ENCODE peak calls at places on chromosomes 5 and 9, in seven cellular contexts. One of them, this sample, is unnamed.

GRCh38 chr5:142883025-142883424 is 112.8 kb downstream of the ARHGAP26 start:
- DNase-seq in brain microvascular endothelial cell: peak
- DNase-seq in CD4-positive, alpha-beta T cell: no peak
- DNase-seq in osteocyte: no peak
- DNase-seq in GM12865: no peak
- DNase-seq in psoas muscle: no peak
- DNase-seq in CD8-positive, alpha-beta T cell: no peak
- DNase-seq in this sample: no peak

GRCh38 chr5:6273090-6273735 is 105.1 kb downstream of the MED10 start:
- DNase-seq in brain microvascular endothelial cell: no peak
- DNase-seq in CD4-positive, alpha-beta T cell: no peak
- DNase-seq in osteocyte: no peak
- DNase-seq in GM12865: peak
- DNase-seq in psoas muscle: no peak
- DNase-seq in CD8-positive, alpha-beta T cell: no peak
- DNase-seq in this sample: no peak

GRCh38 chr5:171743786-171744076 is 41.9 kb upstream of the SMIM23 start:
- DNase-seq in brain microvascular endothelial cell: no peak
- DNase-seq in CD4-positive, alpha-beta T cell: no peak
- DNase-seq in osteocyte: no peak
- DNase-seq in GM12865: peak
- DNase-seq in psoas muscle: no peak
- DNase-seq in CD8-positive, alpha-beta T cell: no peak
- DNase-seq in this sample: no peak

GRCh38 chr9:72592501-72593403 is 71.3 kb downstream of the TMC1 start:
- DNase-seq in brain microvascular endothelial cell: peak
- DNase-seq in CD4-positive, alpha-beta T cell: peak
- DNase-seq in osteocyte: no peak
- DNase-seq in GM12865: peak
- DNase-seq in psoas muscle: no peak
- DNase-seq in CD8-positive, alpha-beta T cell: peak
- DNase-seq in this sample: no peak

GRCh38 chr5:159032656-159033350 is 66.9 kb downstream of the EBF1 start:
- DNase-seq in brain microvascular endothelial cell: no peak
- DNase-seq in CD4-positive, alpha-beta T cell: no peak
- DNase-seq in osteocyte: no peak
- DNase-seq in GM12865: no peak
- DNase-seq in psoas muscle: no peak
- DNase-seq in CD8-positive, alpha-beta T cell: no peak
- DNase-seq in this sample: no peak

GRCh38 chr5:63255609-63256008 is 677.0 kb downstream of the LRRC70 start:
- DNase-seq in brain microvascular endothelial cell: no peak
- DNase-seq in CD4-positive, alpha-beta T cell: no peak
- DNase-seq in osteocyte: no peak
- DNase-seq in GM12865: no peak
- DNase-seq in psoas muscle: no peak
- DNase-seq in CD8-positive, alpha-beta T cell: no peak
- DNase-seq in this sample: no peak

GRCh38 chr9:121613009-121613766 is 38.2 kb upstream of the DAB2IP start:
- DNase-seq in brain microvascular endothelial cell: no peak
- DNase-seq in CD4-positive, alpha-beta T cell: no peak
- DNase-seq in osteocyte: no peak
- DNase-seq in GM12865: no peak
- DNase-seq in psoas muscle: no peak
- DNase-seq in CD8-positive, alpha-beta T cell: no peak
- DNase-seq in this sample: no peak

GRCh38 chr9:4327504-4328191 is 27.8 kb upstream of the GLIS3 start:
- DNase-seq in brain microvascular endothelial cell: no peak
- DNase-seq in CD4-positive, alpha-beta T cell: no peak
- DNase-seq in osteocyte: no peak
- DNase-seq in GM12865: no peak
- DNase-seq in psoas muscle: no peak
- DNase-seq in CD8-positive, alpha-beta T cell: no peak
- DNase-seq in this sample: no peak

GRCh38 chr9:33320568-33321261 is 30.4 kb downstream of the NFX1 start:
- DNase-seq in brain microvascular endothelial cell: peak
- DNase-seq in CD4-positive, alpha-beta T cell: no peak
- DNase-seq in osteocyte: no peak
- DNase-seq in GM12865: no peak
- DNase-seq in psoas muscle: no peak
- DNase-seq in CD8-positive, alpha-beta T cell: no peak
- DNase-seq in this sample: no peak

GRCh38 chr5:44652674-44653073 is 156.1 kb upstream of the MRPS30 start:
- DNase-seq in brain microvascular endothelial cell: no peak
- DNase-seq in CD4-positive, alpha-beta T cell: no peak
- DNase-seq in osteocyte: no peak
- DNase-seq in GM12865: no peak
- DNase-seq in psoas muscle: no peak
- DNase-seq in CD8-positive, alpha-beta T cell: no peak
- DNase-seq in this sample: no peak

GRCh38 chr5:126471875-126472537 is 48.8 kb downstream of the GRAMD2B start:
- DNase-seq in brain microvascular endothelial cell: peak
- DNase-seq in CD4-positive, alpha-beta T cell: no peak
- DNase-seq in osteocyte: no peak
- DNase-seq in GM12865: no peak
- DNase-seq in psoas muscle: no peak
- DNase-seq in CD8-positive, alpha-beta T cell: no peak
- DNase-seq in this sample: no peak

GRCh38 chr9:81562221-81563019 is 126.9 kb downstream of the TLE1 start:
- DNase-seq in brain microvascular endothelial cell: peak
- DNase-seq in CD4-positive, alpha-beta T cell: no peak
- DNase-seq in osteocyte: no peak
- DNase-seq in GM12865: no peak
- DNase-seq in psoas muscle: peak
- DNase-seq in CD8-positive, alpha-beta T cell: no peak
- DNase-seq in this sample: no peak

GRCh38 chr9:36208521-36209253 is 18.0 kb downstream of the CLTA start:
- DNase-seq in brain microvascular endothelial cell: no peak
- DNase-seq in CD4-positive, alpha-beta T cell: no peak
- DNase-seq in osteocyte: no peak
- DNase-seq in GM12865: no peak
- DNase-seq in psoas muscle: no peak
- DNase-seq in CD8-positive, alpha-beta T cell: no peak
- DNase-seq in this sample: no peak

GRCh38 chr9:97889941-97890557 is 32.3 kb downstream of the TRMO start:
- DNase-seq in brain microvascular endothelial cell: no peak
- DNase-seq in CD4-positive, alpha-beta T cell: peak
- DNase-seq in osteocyte: peak
- DNase-seq in GM12865: peak
- DNase-seq in psoas muscle: no peak
- DNase-seq in CD8-positive, alpha-beta T cell: peak
- DNase-seq in this sample: no peak

GRCh38 chr9:84397822-84398221 is 57.3 kb upstream of the SLC28A3 start:
- DNase-seq in brain microvascular endothelial cell: peak
- DNase-seq in CD4-positive, alpha-beta T cell: no peak
- DNase-seq in osteocyte: no peak
- DNase-seq in GM12865: peak
- DNase-seq in psoas muscle: no peak
- DNase-seq in CD8-positive, alpha-beta T cell: no peak
- DNase-seq in this sample: no peak

GRCh38 chr5:58759745-58760144 is 176.9 kb downstream of the RAB3C start:
- DNase-seq in brain microvascular endothelial cell: no peak
- DNase-seq in CD4-positive, alpha-beta T cell: no peak
- DNase-seq in osteocyte: no peak
- DNase-seq in GM12865: peak
- DNase-seq in psoas muscle: no peak
- DNase-seq in CD8-positive, alpha-beta T cell: no peak
- DNase-seq in this sample: no peak

GRCh38 chr5:367358-368130 is 46.0 kb downstream of the AHRR start:
- DNase-seq in brain microvascular endothelial cell: no peak
- DNase-seq in CD4-positive, alpha-beta T cell: no peak
- DNase-seq in osteocyte: peak
- DNase-seq in GM12865: no peak
- DNase-seq in psoas muscle: no peak
- DNase-seq in CD8-positive, alpha-beta T cell: no peak
- DNase-seq in this sample: peak

GRCh38 chr5:6556089-6556801 is 76.6 kb downstream of the NSUN2 start:
- DNase-seq in brain microvascular endothelial cell: peak
- DNase-seq in CD4-positive, alpha-beta T cell: no peak
- DNase-seq in osteocyte: peak
- DNase-seq in GM12865: no peak
- DNase-seq in psoas muscle: no peak
- DNase-seq in CD8-positive, alpha-beta T cell: no peak
- DNase-seq in this sample: peak

GRCh38 chr5:10705736-10706135 is 55.3 kb downstream of the DAP start:
- DNase-seq in brain microvascular endothelial cell: no peak
- DNase-seq in CD4-positive, alpha-beta T cell: no peak
- DNase-seq in osteocyte: no peak
- DNase-seq in GM12865: no peak
- DNase-seq in psoas muscle: no peak
- DNase-seq in CD8-positive, alpha-beta T cell: no peak
- DNase-seq in this sample: no peak

GRCh38 chr9:130563797-130564196 is 15.6 kb upstream of the FUBP3 start:
- DNase-seq in brain microvascular endothelial cell: no peak
- DNase-seq in CD4-positive, alpha-beta T cell: no peak
- DNase-seq in osteocyte: no peak
- DNase-seq in GM12865: no peak
- DNase-seq in psoas muscle: no peak
- DNase-seq in CD8-positive, alpha-beta T cell: no peak
- DNase-seq in this sample: no peak

GRCh38 chr5:135127604-135128240 is 93.7 kb upstream of the PITX1 start:
- DNase-seq in brain microvascular endothelial cell: peak
- DNase-seq in CD4-positive, alpha-beta T cell: no peak
- DNase-seq in osteocyte: no peak
- DNase-seq in GM12865: no peak
- DNase-seq in psoas muscle: peak
- DNase-seq in CD8-positive, alpha-beta T cell: no peak
- DNase-seq in this sample: no peak

GRCh38 chr9:113516840-113517577 is 53.5 kb downstream of the RGS3 start:
- DNase-seq in brain microvascular endothelial cell: no peak
- DNase-seq in CD4-positive, alpha-beta T cell: peak
- DNase-seq in osteocyte: no peak
- DNase-seq in GM12865: peak
- DNase-seq in psoas muscle: no peak
- DNase-seq in CD8-positive, alpha-beta T cell: peak
- DNase-seq in this sample: no peak

GRCh38 chr5:168747987-168748777 is 169.0 kb upstream of the PANK3 start:
- DNase-seq in brain microvascular endothelial cell: no peak
- DNase-seq in CD4-positive, alpha-beta T cell: peak
- DNase-seq in osteocyte: no peak
- DNase-seq in GM12865: peak
- DNase-seq in psoas muscle: no peak
- DNase-seq in CD8-positive, alpha-beta T cell: peak
- DNase-seq in this sample: no peak

GRCh38 chr5:148623741-148624140 is 30.6 kb downstream of the HTR4 start:
- DNase-seq in brain microvascular endothelial cell: no peak
- DNase-seq in CD4-positive, alpha-beta T cell: no peak
- DNase-seq in osteocyte: no peak
- DNase-seq in GM12865: no peak
- DNase-seq in psoas muscle: no peak
- DNase-seq in CD8-positive, alpha-beta T cell: no peak
- DNase-seq in this sample: no peak

GRCh38 chr5:73365301-73365853 is 83.2 kb downstream of the FOXD1 start:
- DNase-seq in brain microvascular endothelial cell: peak
- DNase-seq in CD4-positive, alpha-beta T cell: no peak
- DNase-seq in osteocyte: no peak
- DNase-seq in GM12865: no peak
- DNase-seq in psoas muscle: no peak
- DNase-seq in CD8-positive, alpha-beta T cell: no peak
- DNase-seq in this sample: no peak

GRCh38 chr5:58021476-58021875 is 438.4 kb downstream of the PLK2 start:
- DNase-seq in brain microvascular endothelial cell: no peak
- DNase-seq in CD4-positive, alpha-beta T cell: no peak
- DNase-seq in osteocyte: no peak
- DNase-seq in GM12865: no peak
- DNase-seq in psoas muscle: no peak
- DNase-seq in CD8-positive, alpha-beta T cell: no peak
- DNase-seq in this sample: no peak

GRCh38 chr5:28012538-28012937 is 974.2 kb upstream of the CDH9 start:
- DNase-seq in brain microvascular endothelial cell: no peak
- DNase-seq in CD4-positive, alpha-beta T cell: no peak
- DNase-seq in osteocyte: no peak
- DNase-seq in GM12865: no peak
- DNase-seq in psoas muscle: no peak
- DNase-seq in CD8-positive, alpha-beta T cell: no peak
- DNase-seq in this sample: no peak
- TF ChIP-seq CTCF in brain microvascular endothelial cell: no peak
- TF ChIP-seq CTCF in CD4-positive, alpha-beta T cell: no peak
- TF ChIP-seq CTCF in osteocyte: no peak
- TF ChIP-seq CTCF in GM12865: no peak
- TF ChIP-seq CTCF in psoas muscle: no peak
- TF ChIP-seq CTCF in CD8-positive, alpha-beta T cell: no peak
- TF ChIP-seq CTCF in this sample: no peak

DNA sequence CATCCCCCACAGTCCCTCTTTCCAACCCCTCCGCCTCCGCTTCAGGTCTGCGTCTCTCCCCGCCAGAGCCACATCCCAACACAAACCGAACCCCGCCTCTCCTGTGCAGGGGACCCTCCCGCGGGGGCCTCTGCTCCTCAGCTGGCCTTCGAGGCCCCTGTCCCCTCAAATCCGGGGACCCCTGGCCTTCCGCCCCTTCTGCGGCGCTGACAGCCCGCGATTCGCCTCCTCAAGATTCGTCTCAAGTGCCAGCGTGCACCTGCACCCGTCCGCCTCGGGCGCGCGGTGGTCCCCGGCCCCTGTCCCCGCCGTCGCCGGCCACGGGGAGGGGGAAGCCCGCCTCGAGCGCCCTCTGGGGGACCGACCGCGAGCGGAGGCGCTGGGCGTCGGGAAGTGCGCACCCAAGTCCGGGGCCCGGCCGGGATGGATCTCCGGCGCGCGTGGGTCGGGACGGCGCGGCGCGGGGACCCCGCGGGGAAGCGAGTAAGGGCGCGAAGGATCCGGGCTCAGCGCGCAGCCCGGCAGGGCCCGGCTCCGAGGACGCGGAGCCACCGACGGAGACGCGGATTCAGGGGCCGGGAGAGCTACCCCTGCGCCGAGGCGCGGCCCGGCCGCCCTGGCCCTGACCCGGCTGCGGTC is 623 bp downstream of the FLT4 start:
- DNase-seq in brain microvascular endothelial cell: no peak
- DNase-seq in CD4-positive, alpha-beta T cell: no peak
- DNase-seq in osteocyte: no peak
- DNase-seq in GM12865: no peak
- DNase-seq in psoas muscle: no peak
- DNase-seq in CD8-positive, alpha-beta T cell: peak
- DNase-seq in this sample: peak
- TF ChIP-seq CTCF in brain microvascular endothelial cell: peak
- TF ChIP-seq CTCF in CD4-positive, alpha-beta T cell: no peak
- TF ChIP-seq CTCF in osteocyte: peak
- TF ChIP-seq CTCF in GM12865: peak
- TF ChIP-seq CTCF in psoas muscle: no peak
- TF ChIP-seq CTCF in CD8-positive, alpha-beta T cell: no peak
- TF ChIP-seq CTCF in this sample: peak

GRCh38 chr5:60365001-60365400 is 335.0 kb downstream of the DEPDC1B start:
- DNase-seq in brain microvascular endothelial cell: no peak
- DNase-seq in CD4-positive, alpha-beta T cell: no peak
- DNase-seq in osteocyte: no peak
- DNase-seq in GM12865: no peak
- DNase-seq in psoas muscle: no peak
- DNase-seq in CD8-positive, alpha-beta T cell: no peak
- DNase-seq in this sample: no peak
- TF ChIP-seq CTCF in brain microvascular endothelial cell: no peak
- TF ChIP-seq CTCF in CD4-positive, alpha-beta T cell: no peak
- TF ChIP-seq CTCF in osteocyte: no peak
- TF ChIP-seq CTCF in GM12865: no peak
- TF ChIP-seq CTCF in psoas muscle: no peak
- TF ChIP-seq CTCF in CD8-positive, alpha-beta T cell: no peak
- TF ChIP-seq CTCF in this sample: no peak

DNA sequence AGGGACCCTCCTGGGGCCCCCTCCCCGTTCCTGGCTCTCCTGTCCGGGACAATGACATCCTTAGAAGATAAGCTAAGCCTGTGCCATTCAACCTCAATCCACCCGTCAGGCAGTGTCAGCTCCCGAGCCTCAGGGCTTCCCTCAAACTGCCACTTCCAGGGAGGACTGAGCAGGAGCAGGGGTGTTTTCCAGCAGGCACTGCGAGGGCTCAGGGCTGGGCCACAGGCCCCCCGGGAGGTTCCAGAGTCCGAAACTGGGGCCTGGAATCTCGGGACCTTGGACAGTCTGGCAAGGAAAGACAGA is 26.2 kb downstream of the LHX3 start:
- DNase-seq in brain microvascular endothelial cell: no peak
- DNase-seq in CD4-positive, alpha-beta T cell: no peak
- DNase-seq in osteocyte: no peak
- DNase-seq in GM12865: no peak
- DNase-seq in psoas muscle: no peak
- DNase-seq in CD8-positive, alpha-beta T cell: no peak
- DNase-seq in this sample: no peak
- TF ChIP-seq CTCF in brain microvascular endothelial cell: no peak
- TF ChIP-seq CTCF in CD4-positive, alpha-beta T cell: no peak
- TF ChIP-seq CTCF in osteocyte: no peak
- TF ChIP-seq CTCF in GM12865: no peak
- TF ChIP-seq CTCF in psoas muscle: no peak
- TF ChIP-seq CTCF in CD8-positive, alpha-beta T cell: no peak
- TF ChIP-seq CTCF in this sample: no peak

This sample was measured in type B pancreatic cell.